ENCODE peak calls at places on chromosomes 12 and 14, in eight cellular contexts. D is thoracic aorta, S is psoas muscle, B is epithelial cell of proximal tubule, L is OCI-LY7, G is fibroblast of the aortic adventitia, K is spleen, E is transverse colon. W is an unnamed sample.
A peak's percentile ranks its signal among the peaks of the same experiment; 100 is the strongest.

GRCh38 chr14:84857571-84857970 is 672.4 kb upstream of the FLRT2 start:
- DNase-seq in D (no peak), S (no peak), B (peak; percentile 16), L (no peak), G (no peak), K (no peak), E (no peak), W (no peak)

GRCh38 chr12:93978553-93978952 is 169.8 kb upstream of the PLXNC1 start:
- DNase-seq in D (no peak), S (no peak), B (no peak), L (no peak), G (peak; percentile 93), K (no peak), E (no peak), W (peak; percentile 86)

GRCh38 chr12:13941258-13942249 is 39.8 kb downstream of the GRIN2B start:
- DNase-seq in D (no peak), S (no peak), B (peak; percentile 96), L (peak; percentile 46), G (peak; percentile 53), K (no peak), E (peak; percentile 78), W (peak; percentile 42)

GRCh38 chr12:50825372-50825838 is 17.3 kb upstream of the TMPRSS12 start:
- DNase-seq in D (no peak), S (no peak), B (peak; percentile 31), L (peak; percentile 76), G (peak; percentile 92), K (no peak), E (no peak), W (peak; percentile 90)

GRCh38 chr12:53746592-53747491 is 4.9 kb downstream of the CISTR start:
- DNase-seq in D (peak; percentile 70), S (peak; percentile 90), B (no peak), L (peak; percentile 89), G (peak; percentile 94), K (peak; percentile 97), E (peak; percentile 94), W (peak; percentile 94)

GRCh38 chr12:70535896-70536374 is 101.3 kb downstream of the PTPRB start:
- DNase-seq in D (no peak), S (no peak), B (no peak), L (no peak), G (no peak), K (no peak), E (no peak), W (peak; percentile 73)

GRCh38 chr14:38143651-38144505 is 63.8 kb upstream of the SSTR1 start:
- DNase-seq in D (no peak), S (no peak), B (no peak), L (no peak), G (peak; percentile 36), K (no peak), E (no peak), W (peak; percentile 76)

GRCh38 chr12:89951050-89951693 is 242.5 kb upstream of the ATP2B1 start:
- DNase-seq in D (no peak), S (no peak), B (no peak), L (no peak), G (peak; percentile 35), K (no peak), E (peak; percentile 61), W (no peak)

GRCh38 chr14:67800743-67801142 is 15.6 kb downstream of the ZFYVE26 start:
- DNase-seq in D (no peak), S (no peak), B (no peak), L (no peak), G (no peak), K (no peak), E (no peak), W (no peak)

GRCh38 chr12:64691793-64692583 is 67.2 kb downstream of the GNS start:
- DNase-seq in D (no peak), S (no peak), B (no peak), L (no peak), G (no peak), K (no peak), E (no peak), W (no peak)

GRCh38 chr12:89593233-89593632 is 67.4 kb upstream of the POC1B start:
- DNase-seq in D (no peak), S (no peak), B (no peak), L (no peak), G (no peak), K (no peak), E (no peak), W (no peak)

GRCh38 chr14:65228436-65228835 is 126.1 kb upstream of the MAX start:
- DNase-seq in D (no peak), S (no peak), B (no peak), L (peak; percentile 88), G (no peak), K (peak; percentile 3), E (no peak), W (no peak)

GRCh38 chr12:4116251-4117111 is 157.1 kb upstream of the CCND2 start:
- DNase-seq in D (no peak), S (no peak), B (no peak), L (peak; percentile 12), G (peak; percentile 48), K (no peak), E (peak; percentile 60), W (peak; percentile 67)

GRCh38 chr12:98868538-98868937 is 223.4 kb downstream of the APAF1 start:
- DNase-seq in D (no peak), S (no peak), B (no peak), L (no peak), G (no peak), K (no peak), E (no peak), W (no peak)

GRCh38 chr12:28966049-28966778 is 182.9 kb upstream of the FAR2 start:
- DNase-seq in D (no peak), S (no peak), B (no peak), L (no peak), G (peak; percentile 84), K (no peak), E (peak; percentile 10), W (peak; percentile 86)

GRCh38 chr12:28023156-28023887 is 50.8 kb upstream of the PTHLH start:
- DNase-seq in D (no peak), S (no peak), B (peak; percentile 75), L (no peak), G (peak; percentile 84), K (no peak), E (no peak), W (peak; percentile 93)

GRCh38 chr12:28710882-28711281 is 438.2 kb upstream of the FAR2 start:
- DNase-seq in D (no peak), S (no peak), B (peak; percentile 39), L (no peak), G (peak; percentile 80), K (no peak), E (no peak), W (peak; percentile 53)

GRCh38 chr14:101494826-101495225 is 66.5 kb upstream of the DIO3 start:
- DNase-seq in D (no peak), S (no peak), B (no peak), L (no peak), G (no peak), K (peak; percentile 30), E (peak; percentile 1), W (no peak)

DNA sequence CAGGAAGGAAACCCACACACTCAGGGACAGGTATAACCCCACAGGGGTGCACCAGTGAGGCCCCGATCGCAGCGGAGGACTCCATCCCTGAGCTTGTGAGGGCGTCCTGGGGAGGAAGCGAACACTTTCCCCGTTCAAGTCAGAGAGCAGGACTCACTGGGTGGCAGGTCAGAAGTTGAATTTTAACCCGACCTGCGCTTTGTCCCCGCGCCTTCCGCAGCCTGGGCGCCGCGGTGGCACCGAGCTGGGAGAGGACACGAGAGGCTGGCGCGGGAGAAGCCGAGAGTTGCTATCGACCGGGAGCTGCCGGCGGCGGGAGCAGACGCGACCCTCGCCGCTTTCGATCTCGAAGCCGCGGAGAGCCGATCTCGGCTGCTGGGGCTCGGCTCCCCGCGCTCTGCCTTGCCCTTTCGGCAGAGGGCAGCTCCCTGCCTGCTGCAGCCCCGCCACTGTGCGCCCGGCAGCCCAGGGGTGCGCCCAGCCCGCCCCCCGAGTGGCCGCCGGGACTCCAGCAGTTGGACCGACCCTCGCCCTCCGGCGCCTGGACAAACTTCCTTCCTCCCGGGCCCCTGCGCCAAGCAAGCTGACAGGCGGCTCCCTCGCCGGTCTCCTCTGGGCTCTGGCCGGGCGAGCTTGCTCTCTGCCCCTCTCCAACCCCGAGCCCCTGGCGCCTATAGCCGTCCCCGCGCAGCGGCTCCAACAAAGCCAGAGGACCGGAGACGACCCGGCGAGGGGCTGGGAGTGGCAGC is 918 bp downstream of the LIN7A start:
- DNase-seq in D (no peak), S (peak; percentile 30), B (no peak), L (no peak), G (peak; percentile 32), K (peak; percentile 88), E (peak; percentile 51), W (peak; percentile 38)
- TF ChIP-seq CTCF in D (no peak), S (no peak), B (no peak), L (no peak), G (no peak), K (no peak), E (no peak), W (no peak)

GRCh38 chr12:114399664-114400211 is 6.2 kb downstream of the TBX5 start:
- DNase-seq in D (no peak), S (no peak), B (no peak), L (no peak), G (no peak), K (no peak), E (no peak), W (no peak)
- H3K4me3 ChIP-seq in D (no peak overlapping the region), S (no peak overlapping the region), B (no peak overlapping the region), L (no peak overlapping the region), G (no peak overlapping the region), K (no peak overlapping the region), E (no peak overlapping the region), W (no peak overlapping the region)

GRCh38 chr14:100077441-100077840 is 12.2 kb downstream of the EVL start:
- DNase-seq in D (no peak), S (no peak), B (no peak), L (no peak), G (no peak), K (no peak), E (no peak), W (no peak)

GRCh38 chr14:100080206-100080605 is 15.0 kb downstream of the EVL start:
- DNase-seq in D (no peak), S (no peak), B (no peak), L (no peak), G (no peak), K (no peak), E (no peak), W (no peak)

GRCh38 chr14:100079606-100080005 is 14.4 kb downstream of the EVL start:
- DNase-seq in D (no peak), S (no peak), B (no peak), L (no peak), G (peak; percentile 14), K (no peak), E (no peak), W (no peak)

GRCh38 chr14:100078216-100078780 is 13.1 kb downstream of the EVL start:
- DNase-seq in D (no peak), S (no peak), B (no peak), L (no peak), G (no peak), K (no peak), E (no peak), W (no peak)

GRCh38 chr14:100078997-100079561 is 13.9 kb downstream of the EVL start:
- DNase-seq in D (no peak), S (no peak), B (no peak), L (no peak), G (peak; percentile 57), K (peak; percentile 87), E (peak; percentile 62), W (peak; percentile 37)
- TF ChIP-seq CTCF in D (no peak), S (no peak), B (no peak), L (no peak), G (no peak), K (no peak), E (no peak), W (no peak)

DNA sequence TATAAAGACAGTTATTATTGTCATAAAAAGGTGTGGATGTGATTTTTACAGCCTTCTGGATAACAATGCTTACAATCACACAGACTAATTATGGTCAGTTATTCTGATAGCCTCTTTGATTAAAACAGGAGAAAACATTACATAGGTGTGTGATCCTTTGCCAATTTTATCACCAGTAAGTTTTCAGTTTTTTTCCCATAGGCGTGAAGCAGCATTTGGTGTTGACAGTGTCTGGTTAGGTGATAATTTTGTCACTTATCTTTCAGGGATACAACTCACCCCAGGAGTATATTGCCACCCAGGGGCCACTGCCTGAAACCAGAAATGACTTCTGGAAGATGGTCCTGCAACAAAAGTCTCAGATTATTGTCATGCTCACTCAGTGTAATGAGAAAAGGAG is 208.8 kb downstream of the EPS8 start:
- DNase-seq in D (no peak), S (no peak), B (no peak), L (peak; percentile 14), G (no peak), K (no peak), E (peak; percentile 35), W (no peak)
- H3K4me3 ChIP-seq in D (no peak overlapping the region), S (no peak overlapping the region), B (no peak overlapping the region), L (no peak overlapping the region), G (no peak overlapping the region), K (no peak overlapping the region), E (no peak overlapping the region), W (no peak overlapping the region)

W was measured in fibroblast of pulmonary artery.